ENCODE peak calls at places on chromosomes 16 and 17, in five cellular contexts. K is central memory CD8-positive, alpha-beta T cell; G is activated gamma-delta T cell treated with Interleukin-2 at 50 U/mL for 16 hours; E is NCI-H2029; N is stimulated activated naive CD4-positive, alpha-beta T cell. S is an unnamed sample.

GRCh38 chr17:68733241-68734176 is 132.3 kb upstream of the FAM20A start:
- DNase-seq in G (no peak), K (no peak), E (no peak), N (no peak), S (peak)

GRCh38 chr17:59121901-59122480 is 15.3 kb upstream of the TRIM37 start:
- DNase-seq in E (no peak), K (no peak), G (no peak), N (no peak), S (no peak)

GRCh38 chr16:6684076-6684673 is 648.5 kb upstream of the RBFOX1 start:
- DNase-seq in E (no peak), G (no peak), N (no peak), K (no peak), S (peak)

GRCh38 chr16:30541502-30542329 is 7.1 kb upstream of the ZNF747 start:
- DNase-seq in N (no peak), E (no peak), G (no peak), K (no peak), S (no peak)

GRCh38 chr17:15169676-15170075 is 95.5 kb downstream of the PMP22 start:
- DNase-seq in K (no peak), E (no peak), N (no peak), G (no peak), S (no peak)

GRCh38 chr17:45794840-45795239 is 10.7 kb downstream of the CRHR1 start:
- DNase-seq in K (no peak), G (no peak), E (no peak), N (no peak), S (peak)

GRCh38 chr16:19542138-19542821 is 13.2 kb upstream of the VPS35L start:
- DNase-seq in N (no peak), K (no peak), E (peak), G (no peak), S (no peak)

GRCh38 chr16:82562183-82562677 is 64.5 kb upstream of the CDH13 start:
- DNase-seq in G (no peak), K (no peak), N (no peak), E (no peak), S (no peak)

GRCh38 chr17:82376042-82376730 is 4.6 kb downstream of the UTS2R start:
- DNase-seq in E (no peak), G (no peak), N (no peak), K (no peak), S (no peak)

GRCh38 chr16:27424772-27425498 is 23.0 kb downstream of the IL21R start:
- DNase-seq in N (no peak), G (no peak), E (no peak), K (peak), S (no peak)

GRCh38 chr17:18039535-18040286 is 503 bp downstream of the GID4 start:
- DNase-seq in N (no peak), K (no peak), G (no peak), E (no peak), S (peak)

GRCh38 chr16:57897053-57897784 is 73.7 kb downstream of the CNGB1 start:
- DNase-seq in G (no peak), K (no peak), N (no peak), E (no peak), S (no peak)

GRCh38 chr17:28645576-28645939 is 600 bp upstream of the BLTP2 start:
- DNase-seq in N (no peak), K (no peak), E (no peak), G (no peak), S (no peak)

GRCh38 chr16:14249291-14250032 is 178.3 kb downstream of the MRTFB start:
- DNase-seq in E (no peak), G (peak), K (peak), N (peak), S (peak)

GRCh38 chr17:76524598-76525512 is 12.7 kb downstream of the CYGB start:
- DNase-seq in K (no peak), N (no peak), E (no peak), G (no peak), S (no peak)

GRCh38 chr17:40813804-40814203 is 8.6 kb downstream of the KRT10 start:
- DNase-seq in G (no peak), K (no peak), N (no peak), E (no peak), S (no peak)